ENCODE peak calls at places on chromosome 20, in ten cellular contexts. Y is IMR-90, H is K562, G is esophagus muscularis mucosa, N is A549, V is adrenal gland, K is gastrocnemius medialis, B is H1, T is endothelial cell of umbilical vein, R is uterus. X is an unnamed sample.

GRCh38 chr20:3106658-3107463 is 22.3 kb upstream of the AVP start:
- DNase-seq in Y (no peak), H (no peak), G (no peak), N (no peak), V (no peak), K (no peak), B (no peak), T (no peak), R (no peak), X (no peak)

GRCh38 chr20:32987044-32987825 is 17.0 kb downstream of the SUN5 start:
- DNase-seq in Y (no peak), H (no peak), G (no peak), N (no peak), V (no peak), K (no peak), B (no peak), T (no peak), R (no peak), X (no peak)

GRCh38 chr20:59027746-59028320 is 4.3 kb downstream of the ATP5F1E start:
- DNase-seq in Y (peak), H (no peak), G (no peak), N (no peak), V (peak), K (no peak), B (no peak), T (no peak), R (no peak), X (no peak)

GRCh38 chr20:10635476-10636208 is 38.2 kb downstream of the JAG1 start:
- DNase-seq in Y (no peak), H (no peak), G (no peak), N (no peak), V (no peak), K (no peak), B (no peak), T (no peak), R (no peak), X (no peak)

GRCh38 chr20:54195483-54196472 is 12.1 kb upstream of the PFDN4 start:
- DNase-seq in Y (no peak), H (no peak), G (peak), N (no peak), V (no peak), K (no peak), B (no peak), T (no peak), R (no peak), X (no peak)

GRCh38 chr20:41533537-41534136 is 84.5 kb downstream of the CHD6 start:
- DNase-seq in Y (no peak), H (no peak), G (no peak), N (no peak), V (no peak), K (no peak), B (no peak), T (no peak), R (no peak), X (no peak)

GRCh38 chr20:13262701-13263335 is 41.7 kb downstream of the ISM1 start:
- DNase-seq in Y (no peak), H (no peak), G (no peak), N (no peak), V (no peak), K (no peak), B (no peak), T (no peak), R (no peak), X (no peak)

GRCh38 chr20:43731469-43731868 is 4.7 kb upstream of the GTSF1L start:
- DNase-seq in Y (peak), H (peak), G (no peak), N (no peak), V (no peak), K (no peak), B (no peak), T (no peak), R (no peak), X (no peak)

DNA sequence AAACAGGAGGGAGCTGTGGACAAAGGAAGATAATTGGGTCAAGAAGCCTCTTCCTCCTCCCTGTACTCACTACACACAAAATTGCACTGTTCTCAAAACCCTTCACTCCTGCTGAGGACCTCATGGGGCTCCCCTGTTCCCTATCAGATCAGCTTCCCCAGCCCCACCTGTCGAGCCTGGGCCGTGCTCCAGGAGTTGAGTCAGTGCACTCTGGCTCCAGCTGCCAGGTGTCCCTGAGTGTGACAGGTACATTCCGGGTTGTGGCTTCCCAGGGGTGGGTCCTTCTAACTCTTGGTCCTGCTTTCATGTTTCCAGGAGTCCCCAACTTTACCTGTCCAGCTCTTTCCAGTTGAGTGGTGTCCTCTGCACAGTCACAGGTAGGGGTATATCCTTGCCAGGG is 8.4 kb downstream of the RAB5IF start:
- DNase-seq in Y (no peak), H (no peak), G (no peak), N (no peak), V (no peak), K (peak), B (no peak), T (no peak), R (no peak), X (no peak)
- TF ChIP-seq POLR2A in Y (no peak), H (no peak), G (no peak), N (no peak), V (no peak), K (no peak), B (no peak), T (no peak), R (no peak), X (no peak)

GRCh38 chr20:64188071-64188470 is 23.8 kb downstream of the MYT1 start:
- DNase-seq in Y (no peak), H (no peak), G (no peak), N (no peak), V (no peak), K (no peak), B (no peak), T (no peak), R (no peak), X (no peak)

GRCh38 chr20:64189530-64189966 is 25.3 kb downstream of the MYT1 start:
- DNase-seq in Y (no peak), H (no peak), G (no peak), N (no peak), V (no peak), K (no peak), B (no peak), T (no peak), R (no peak), X (no peak)

GRCh38 chr20:64191002-64191401 is 26.8 kb downstream of the MYT1 start:
- DNase-seq in Y (no peak), H (no peak), G (no peak), N (no peak), V (no peak), K (no peak), B (no peak), T (no peak), R (no peak), X (no peak)

GRCh38 chr20:64189986-64190385 is 25.7 kb downstream of the MYT1 start:
- DNase-seq in Y (no peak), H (no peak), G (no peak), N (no peak), V (no peak), K (no peak), B (no peak), T (no peak), R (no peak), X (no peak)

DNA sequence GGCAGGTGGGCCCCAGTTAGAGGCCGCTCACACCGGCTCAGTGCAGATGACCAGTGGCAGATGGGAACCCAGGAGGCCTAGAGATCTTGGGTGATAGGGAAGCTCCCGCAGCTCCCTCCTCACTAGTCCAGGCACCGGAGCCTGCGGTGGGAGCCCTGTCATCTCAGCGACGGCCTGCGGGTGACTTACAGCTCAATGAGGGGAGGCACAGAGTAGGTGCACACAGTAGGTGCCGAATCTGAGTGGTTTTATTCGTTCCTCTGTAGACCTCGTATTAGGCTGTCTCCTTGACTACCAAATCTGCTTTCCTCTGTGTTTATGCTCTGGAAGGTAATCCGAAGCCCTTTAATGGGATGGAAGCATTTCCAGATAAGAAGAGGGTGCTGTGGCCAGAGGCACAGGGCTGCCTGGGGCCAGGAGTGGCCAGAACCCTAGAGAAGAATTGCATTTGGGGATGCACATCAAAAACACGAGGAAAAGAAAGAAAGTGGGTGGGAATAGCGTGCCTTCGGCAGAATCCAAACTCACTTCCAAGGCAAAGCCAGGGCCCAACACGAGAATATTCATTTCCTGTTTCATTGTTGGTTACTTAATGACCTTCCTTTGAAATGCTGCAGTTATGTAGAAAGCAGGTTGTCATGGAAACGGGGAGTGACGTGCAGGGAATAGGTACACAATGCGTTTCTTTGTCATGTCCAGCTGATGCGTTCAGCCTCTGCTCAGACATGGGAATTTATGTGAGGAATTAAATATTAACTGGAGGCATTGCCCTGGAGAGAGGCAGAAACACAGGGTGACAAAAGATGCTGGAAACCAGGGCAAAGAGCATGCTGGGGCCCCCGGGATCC is 24.7 kb downstream of the MYT1 start:
- DNase-seq in Y (peak), H (no peak), G (no peak), N (peak), V (peak), K (no peak), B (no peak), T (peak), R (no peak), X (no peak)
- TF ChIP-seq POLR2A in Y (no peak), H (no peak), G (no peak), N (no peak), V (no peak), K (no peak), B (no peak), T (no peak), R (no peak), X (no peak)

DNA sequence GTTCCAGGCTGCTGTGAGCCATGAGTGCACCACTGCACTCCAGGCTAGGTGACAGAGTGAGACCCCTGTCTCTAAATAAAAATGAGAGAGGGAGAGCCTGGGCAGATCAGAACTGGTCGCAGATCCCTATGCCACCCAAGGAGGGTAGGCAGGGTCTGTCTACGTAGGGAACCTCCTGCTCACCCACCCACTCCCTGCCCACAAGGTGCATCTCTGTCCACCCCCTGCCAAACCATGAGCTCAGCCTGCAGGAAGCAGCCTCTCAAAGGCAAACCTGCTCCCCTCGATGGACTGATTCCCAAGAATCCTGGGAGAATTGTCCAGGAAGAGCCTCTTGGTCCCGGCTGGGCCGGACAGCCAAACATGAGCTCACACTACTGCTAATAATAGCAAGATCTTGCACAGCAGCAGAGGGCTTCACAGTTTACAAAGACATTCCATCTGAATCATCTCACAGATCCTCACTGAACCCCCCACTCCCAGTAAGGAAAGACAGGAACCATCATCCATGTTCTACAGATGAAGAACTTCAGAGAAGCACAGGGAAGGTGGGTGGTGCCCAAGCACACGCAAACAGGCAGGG is 27.8 kb upstream of the TLDC2 start:
- DNase-seq in Y (peak), H (no peak), G (no peak), N (no peak), V (peak), K (peak), B (no peak), T (peak), R (peak), X (no peak)
- TF ChIP-seq POLR2A in Y (no peak), H (no peak), G (no peak), N (no peak), V (no peak), K (no peak), B (no peak), T (no peak), R (peak), X (no peak)

DNA sequence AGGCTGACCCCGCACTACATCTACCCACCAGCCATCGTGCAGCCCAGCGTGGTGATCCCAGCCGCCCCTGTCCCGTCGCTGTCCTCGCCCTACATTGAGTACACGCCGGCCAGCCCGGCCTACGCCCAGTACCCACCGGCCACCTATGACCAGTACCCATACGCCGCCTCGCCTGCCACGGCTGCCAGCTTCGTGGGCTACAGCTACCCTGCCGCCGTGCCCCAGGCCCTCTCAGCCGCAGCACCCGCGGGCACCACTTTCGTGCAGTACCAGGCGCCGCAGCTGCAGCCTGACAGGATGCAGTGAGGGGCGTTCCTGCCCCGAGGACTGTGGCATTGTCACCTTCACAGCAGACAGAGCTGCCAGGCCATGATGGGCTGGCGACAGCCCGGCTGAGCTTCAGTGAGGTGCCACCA is 16.4 kb downstream of the RBM38 start:
- DNase-seq in Y (no peak), H (no peak), G (no peak), N (no peak), V (no peak), K (no peak), B (no peak), T (no peak), R (no peak), X (no peak)
- TF ChIP-seq POLR2A in Y (no peak), H (no peak), G (no peak), N (no peak), V (no peak), K (no peak), B (no peak), T (no peak), R (no peak), X (no peak)

GRCh38 chr20:29296256-29297230 is 1960.9 kb upstream of the DEFB115 start:
- DNase-seq in Y (no peak), H (no peak), G (peak), N (no peak), V (no peak), K (no peak), B (no peak), T (no peak), R (no peak), X (no peak)
- TF ChIP-seq POLR2A in Y (no peak), H (no peak), G (no peak), N (no peak), V (no peak), K (no peak), B (no peak), T (no peak), R (no peak), X (no peak)

GRCh38 chr20:16576219-16576618 is 3.0 kb upstream of the KIF16B start:
- DNase-seq in Y (no peak), H (peak), G (no peak), N (peak), V (no peak), K (no peak), B (no peak), T (no peak), R (no peak), X (no peak)

GRCh38 chr20:16571333-16571732 is 1.9 kb downstream of the KIF16B start:
- DNase-seq in Y (no peak), H (no peak), G (no peak), N (no peak), V (no peak), K (no peak), B (no peak), T (no peak), R (no peak), X (no peak)

GRCh38 chr20:16573011-16573965 is at the start of gene KIF16B:
- DNase-seq in Y (peak), H (peak), G (peak), N (peak), V (peak), K (peak), B (peak), T (peak), R (peak), X (peak)

GRCh38 chr20:16575390-16576140 is 2.3 kb upstream of the KIF16B start:
- DNase-seq in Y (no peak), H (no peak), G (peak), N (peak), V (no peak), K (peak), B (no peak), T (no peak), R (no peak), X (no peak)

DNA sequence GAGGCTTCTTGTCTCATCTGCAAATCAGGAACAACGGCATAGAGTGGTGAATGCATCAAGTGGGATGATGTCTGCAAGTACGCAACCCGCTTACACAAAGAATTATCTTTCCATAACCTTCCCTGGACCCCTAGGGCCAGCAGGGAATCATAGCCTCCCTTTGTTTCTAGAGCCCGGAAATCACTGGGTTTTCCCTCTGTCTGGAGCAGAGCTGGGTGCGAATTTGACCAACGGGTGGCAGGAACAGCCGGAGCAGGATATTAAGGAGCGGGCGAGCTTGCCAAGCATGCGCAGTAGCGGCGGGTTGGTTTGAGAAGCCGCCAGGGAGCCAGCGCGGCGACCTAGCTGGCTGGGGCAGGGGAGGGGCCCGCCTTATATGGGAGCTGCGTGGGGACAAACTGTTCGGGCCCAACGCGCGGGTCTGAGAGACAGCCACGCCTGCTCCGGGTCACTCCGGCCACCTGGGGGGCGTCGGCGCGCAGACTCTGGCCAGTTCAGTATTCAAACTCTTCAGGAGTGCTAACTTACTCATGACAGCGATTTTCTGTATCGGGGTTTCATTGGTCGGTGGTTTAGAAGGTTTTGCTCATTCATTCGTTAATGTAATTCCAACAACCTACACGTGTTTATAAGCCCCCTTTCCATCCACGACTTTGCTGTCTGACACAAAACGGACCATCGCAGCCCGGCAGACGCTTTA is 1.6 kb upstream of the KIF16B start:
- DNase-seq in Y (peak), H (peak), G (peak), N (peak), V (peak), K (peak), B (peak), T (peak), R (peak), X (peak)
- TF ChIP-seq POLR2A in Y (no peak), H (peak), G (no peak), N (peak), V (no peak), K (no peak), B (no peak), T (no peak), R (peak), X (no peak)

GRCh38 chr20:25090492-25091429 is 8.8 kb upstream of the VSX1 start:
- DNase-seq in Y (no peak), H (no peak), G (no peak), N (no peak), V (no peak), K (peak), B (peak), T (no peak), R (no peak), X (no peak)
- TF ChIP-seq POLR2A in Y (no peak), H (no peak), G (no peak), N (no peak), V (no peak), K (no peak), B (no peak), T (no peak), R (no peak), X (no peak)

DNA sequence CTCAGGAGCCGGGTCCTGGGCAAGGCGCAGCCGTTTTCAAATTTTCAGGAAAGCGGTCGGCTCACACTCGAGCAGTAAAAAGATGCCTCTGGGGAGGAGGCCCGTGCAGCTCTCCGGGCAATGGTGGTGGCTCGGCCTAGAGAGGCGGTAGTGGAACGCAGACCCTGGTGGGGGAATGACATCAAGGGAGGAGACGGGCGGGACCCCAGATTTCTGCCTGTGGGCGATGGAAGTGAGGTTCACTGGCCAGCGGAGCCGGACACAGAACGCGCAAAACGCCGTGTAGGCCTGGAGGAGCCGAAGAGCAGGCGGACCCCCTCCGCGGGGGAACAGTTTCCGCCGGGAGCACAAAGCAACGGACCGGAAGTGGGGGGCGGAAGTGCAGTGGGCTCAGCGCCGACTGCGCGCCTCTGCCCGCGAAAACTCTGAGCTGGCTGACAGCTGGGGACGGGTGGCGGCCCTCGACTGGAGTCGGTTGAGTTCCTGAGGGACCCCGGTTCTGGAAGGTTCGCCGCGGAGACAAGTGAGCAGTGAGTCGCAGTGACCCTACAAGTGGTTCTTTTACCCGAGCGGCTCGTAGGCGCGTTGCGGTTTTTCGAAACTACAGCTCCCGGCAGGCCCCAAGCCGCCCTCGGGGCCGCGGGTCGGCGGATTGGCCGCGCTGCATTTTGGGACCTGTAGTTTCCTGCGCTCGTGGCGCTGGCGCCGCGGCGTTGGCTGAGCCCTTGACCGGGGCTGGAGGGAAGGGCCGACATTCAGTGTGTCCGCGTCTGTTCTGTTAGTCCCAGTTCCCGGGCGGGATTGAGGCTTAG is at the start of gene RTEL1:
- DNase-seq in Y (peak), H (peak), G (peak), N (peak), V (peak), K (peak), B (peak), T (peak), R (peak), X (peak)
- TF ChIP-seq POLR2A in Y (no peak), H (peak), G (peak), N (no peak), V (peak), K (peak), B (no peak), T (peak), R (peak), X (no peak)